ENCODE peak calls at places on chromosomes 3 and 15, in six cellular contexts. Q is HCT116, F is body of pancreas, U is heart left ventricle, D is IMR-90, O is A549. L is an unnamed sample. For H3K4me1, the result is how much of the 10 kb centered on the place peaks cover.

GRCh38 chr15:57144448-57144847 is 226.0 kb downstream of the TCF12 start:
- ATAC-seq in D (no peak), F (no peak), Q (no peak), O (no peak), U (no peak), L (no peak)

GRCh38 chr3:159293493-159293892 is 491.6 kb downstream of the MFSD1 start:
- ATAC-seq in O (no peak), Q (no peak), F (no peak), U (no peak), D (no peak), L (no peak)

GRCh38 chr3:71905426-71905825 is 120.5 kb upstream of the PROK2 start:
- ATAC-seq in U (no peak), D (no peak), F (no peak), O (no peak), Q (no peak), L (no peak)

GRCh38 chr15:31337352-31338031 is 10.9 kb downstream of the KLF13 start:
- ATAC-seq in U (no peak), O (no peak), Q (no peak), F (no peak), D (no peak), L (no peak)

GRCh38 chr3:50474717-50475116 is 28.7 kb downstream of the CACNA2D2 start:
- ATAC-seq in F (no peak), D (peak), U (no peak), O (no peak), Q (no peak), L (no peak)

GRCh38 chr15:49059491-49059890 is 13.2 kb upstream of the SECISBP2L start:
- ATAC-seq in F (no peak), D (no peak), O (no peak), Q (no peak), U (no peak), L (no peak)

GRCh38 chr3:25448750-25449684 is 21.0 kb downstream of the RARB start:
- ATAC-seq in Q (peak), O (peak), U (peak), F (peak), D (peak), L (peak)

GRCh38 chr3:158095302-158095997 is 10.8 kb downstream of the SHOX2 start:
- ATAC-seq in F (no peak), U (no peak), D (no peak), O (no peak), Q (no peak), L (no peak)

GRCh38 chr3:56323986-56324420 is 144.3 kb downstream of the ERC2 start:
- ATAC-seq in O (no peak), D (peak), F (peak), Q (peak), U (peak), L (peak)

GRCh38 chr15:98728811-98729160 is 80.4 kb downstream of the IGF1R start:
- ATAC-seq in D (no peak), U (no peak), O (no peak), Q (no peak), F (no peak), L (no peak)

GRCh38 chr15:98728107-98728810 is 79.9 kb downstream of the IGF1R start:
- ATAC-seq in F (no peak), D (peak), Q (peak), O (peak), U (no peak), L (peak)

GRCh38 chr15:98729446-98730042 is 81.2 kb downstream of the IGF1R start:
- ATAC-seq in U (peak), Q (no peak), D (no peak), F (peak), O (no peak), L (no peak)

GRCh38 chr15:98725874-98726273 is 77.5 kb downstream of the IGF1R start:
- ATAC-seq in Q (no peak), U (no peak), F (no peak), D (no peak), O (no peak), L (no peak)

GRCh38 chr15:98727115-98728040 is 79.0 kb downstream of the IGF1R start:
- ATAC-seq in U (peak), D (peak), Q (peak), O (peak), F (peak), L (peak)
- H3K4me1 ChIP-seq in U (half or more), D (under half), Q (under half), O (half or more), F (half or more), L (half or more)

GRCh38 chr3:69181592-69182211 is 59.3 kb upstream of the LMOD3 start:
- ATAC-seq in Q (peak), O (peak), F (peak), D (peak), U (no peak), L (no peak)
- TF ChIP-seq POLR2A in Q (no peak), O (no peak), F (no peak), D (no peak), U (no peak), L (no peak)

DNA sequence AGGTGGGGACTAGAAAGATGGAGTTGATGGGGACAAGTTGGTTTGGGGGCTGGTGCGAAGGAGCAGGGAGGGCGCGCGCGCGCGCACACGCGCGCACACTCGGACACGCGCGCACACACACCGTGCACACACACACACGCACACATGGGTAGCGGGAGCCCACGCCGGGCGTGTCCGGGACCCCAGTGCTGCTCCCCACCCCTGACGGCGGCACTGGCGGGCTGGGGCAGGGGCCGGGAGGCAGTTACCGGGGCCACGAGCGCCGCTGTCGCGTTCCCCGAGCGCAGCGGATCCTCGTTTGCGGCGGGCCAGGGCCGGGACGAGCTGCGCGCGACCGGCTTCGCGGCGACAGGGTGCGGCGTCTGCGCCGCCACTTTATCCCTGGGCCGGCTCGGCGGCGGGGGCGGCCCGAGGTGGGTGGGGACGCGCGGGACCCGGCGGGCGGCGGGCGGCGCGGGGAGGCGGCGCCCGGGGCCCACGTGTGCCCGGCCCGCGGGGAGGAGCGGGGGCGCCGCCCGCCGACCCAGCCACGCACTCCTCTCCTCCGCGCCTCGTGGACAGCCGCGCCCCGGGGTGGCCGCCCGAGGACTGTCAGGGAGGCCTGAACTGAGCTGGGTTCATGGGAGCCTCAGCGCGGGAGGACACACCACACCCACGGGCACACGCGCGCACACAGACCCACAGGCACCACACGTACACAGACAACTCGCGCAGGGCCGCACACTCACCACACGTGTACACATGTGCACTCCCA is 698 bp upstream of the MGLL start:
- ATAC-seq in D (peak), O (peak), F (peak), U (peak), Q (peak), L (peak)
- H3K27ac ChIP-seq in D (peak), O (peak), F (no peak), U (peak), Q (peak), L (peak)

DNA sequence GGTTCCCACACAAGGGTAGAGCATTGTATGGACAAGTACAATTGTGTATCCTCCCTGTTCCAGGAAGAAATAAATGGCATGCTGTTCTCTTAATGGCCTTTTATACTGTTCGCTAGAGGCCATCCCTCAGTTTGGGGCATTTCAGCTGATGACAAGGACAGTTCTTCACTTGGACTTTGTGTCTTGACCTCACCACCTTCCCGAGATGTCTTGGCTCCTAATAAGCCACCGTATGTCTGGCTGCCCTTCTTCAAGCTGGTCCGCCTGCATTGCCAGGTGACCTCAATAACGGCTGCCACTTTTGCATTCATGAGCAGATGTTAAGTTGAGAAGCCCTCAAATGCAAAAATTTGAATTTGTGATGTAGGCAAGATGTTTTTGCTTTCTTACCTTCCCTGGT is 24.1 kb downstream of the ZBTB38 start:
- ATAC-seq in O (no peak), Q (no peak), U (no peak), D (no peak), F (no peak), L (no peak)
- H3K4me1 ChIP-seq in O (half or more), Q (under half), U (under half), D (under half), F (under half), L (under half)

GRCh38 chr15:100918034-100918689 is 995 bp upstream of the LRRK1 start:
- ATAC-seq in U (peak), D (peak), F (peak), Q (peak), O (peak), L (peak)

GRCh38 chr15:100922192-100923040 is 3.3 kb downstream of the LRRK1 start:
- ATAC-seq in U (no peak), O (no peak), F (no peak), D (no peak), Q (no peak), L (no peak)

GRCh38 chr15:100919481-100920405 is 586 bp downstream of the LRRK1 start:
- ATAC-seq in D (peak), Q (peak), F (peak), U (no peak), O (peak), L (no peak)

GRCh38 chr15:100920516-100921135 is 1.5 kb downstream of the LRRK1 start:
- ATAC-seq in U (no peak), D (no peak), F (no peak), Q (no peak), O (no peak), L (no peak)

GRCh38 chr15:100918690-100919480 is at the start of gene LRRK1:
- ATAC-seq in Q (peak), D (peak), U (no peak), F (peak), O (peak), L (peak)
- TF ChIP-seq POLR2A in Q (no peak), D (no peak), U (no peak), F (peak), O (peak), L (peak)

DNA sequence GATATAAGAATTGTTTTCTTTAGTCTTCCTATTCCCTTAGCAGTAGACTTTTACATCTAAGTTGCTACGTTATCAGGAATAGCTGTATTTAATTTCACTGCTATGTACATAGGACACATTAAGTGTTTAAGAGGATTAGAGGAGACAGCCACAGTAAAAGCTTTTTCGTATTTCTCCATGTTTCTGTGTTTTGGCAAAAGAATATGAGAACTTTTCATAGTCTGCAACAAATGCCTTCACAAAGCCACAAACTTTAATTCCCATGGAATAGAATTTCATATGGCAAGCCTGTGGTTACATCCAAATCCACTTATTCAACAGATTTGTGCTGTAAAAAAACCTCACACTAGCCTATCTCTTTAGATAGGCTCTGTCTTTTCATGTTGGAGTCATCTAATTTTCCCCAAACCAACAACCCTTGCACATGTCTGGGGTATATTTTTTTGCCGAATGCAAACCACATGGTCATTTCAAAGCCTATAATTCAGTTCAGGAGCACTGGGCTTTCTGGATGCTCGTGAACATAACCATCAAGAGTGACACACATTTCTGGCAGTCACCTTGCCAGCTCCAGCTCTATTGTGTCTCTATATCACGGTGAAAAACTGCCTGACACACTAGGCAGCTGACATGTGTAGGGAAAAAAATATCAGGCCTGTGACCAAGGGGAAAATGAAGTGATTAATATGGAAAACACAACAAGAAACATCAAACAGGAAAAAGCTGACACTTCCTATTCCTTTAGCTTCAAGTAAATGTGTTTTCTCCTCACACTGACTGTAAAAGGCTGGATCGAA is 19.2 kb downstream of the PLD1 start:
- ATAC-seq in U (no peak), Q (no peak), F (no peak), D (no peak), O (no peak), L (no peak)
- H3K27ac ChIP-seq in U (no peak), Q (no peak), F (no peak), D (peak), O (no peak), L (peak)